ENCODE peak calls at places on chromosome 6, in ten cellular contexts. U, J, P, T, V, Y, N, D, K and S are unnamed samples.

GRCh38 chr6:159842035-159842434 is 42.0 kb downstream of the PNLDC1 start:
- DNase-seq in U (peak), J (no peak), P (no peak), T (no peak), V (peak), Y (peak), N (no peak), D (no peak), K (no peak), S (no peak)

GRCh38 chr6:111992851-111993250 is 61.1 kb upstream of the CCN6 start:
- DNase-seq in U (peak), J (no peak), P (no peak), T (no peak), V (no peak), Y (no peak), N (peak), D (peak), K (no peak), S (no peak)

GRCh38 chr6:28810655-28811053 is 113.1 kb downstream of the TRIM27 start:
- DNase-seq in U (no peak), J (no peak), P (no peak), T (no peak), V (no peak), Y (no peak), N (no peak), D (no peak), K (no peak), S (no peak)

GRCh38 chr6:70864404-70864803 is 92.5 kb downstream of the B3GAT2 start:
- DNase-seq in U (no peak), J (no peak), P (no peak), T (no peak), V (no peak), Y (no peak), N (no peak), D (no peak), K (no peak), S (no peak)

GRCh38 chr6:28401172-28401571 is 1.6 kb upstream of the ZSCAN12 start:
- DNase-seq in U (peak), J (no peak), P (no peak), T (no peak), V (no peak), Y (no peak), N (no peak), D (peak), K (no peak), S (no peak)

GRCh38 chr6:37894585-37894984 is 75.1 kb downstream of the ZFAND3 start:
- DNase-seq in U (no peak), J (no peak), P (no peak), T (no peak), V (no peak), Y (no peak), N (no peak), D (no peak), K (no peak), S (no peak)

GRCh38 chr6:135535989-135536414 is 38.5 kb upstream of the AHI1 start:
- DNase-seq in U (peak), J (no peak), P (no peak), T (peak), V (peak), Y (peak), N (peak), D (peak), K (no peak), S (peak)

GRCh38 chr6:101840100-101840499 is 446.6 kb downstream of the GRIK2 start:
- DNase-seq in U (no peak), J (no peak), P (no peak), T (no peak), V (no peak), Y (no peak), N (no peak), D (no peak), K (no peak), S (no peak)

GRCh38 chr6:106974999-106975698 is 620 bp upstream of the CD24 start:
- DNase-seq in U (peak), J (peak), P (no peak), T (no peak), V (peak), Y (peak), N (peak), D (peak), K (no peak), S (no peak)

GRCh38 chr6:81834141-81834621 is 81.7 kb upstream of the TENT5A start:
- DNase-seq in U (peak), J (no peak), P (no peak), T (peak), V (no peak), Y (no peak), N (no peak), D (no peak), K (no peak), S (no peak)

GRCh38 chr6:30490031-30490876 is 945 bp downstream of the HLA-E start:
- DNase-seq in U (peak), J (peak), P (no peak), T (no peak), V (peak), Y (no peak), N (peak), D (peak), K (no peak), S (no peak)

GRCh38 chr6:109349419-109349987 is 32.8 kb downstream of the CD164 start:
- DNase-seq in U (peak), J (peak), P (no peak), T (peak), V (peak), Y (peak), N (no peak), D (peak), K (no peak), S (peak)

GRCh38 chr6:160667854-160668481 is 3.9 kb upstream of the LPA start:
- DNase-seq in U (peak), J (peak), P (no peak), T (no peak), V (peak), Y (peak), N (peak), D (peak), K (peak), S (no peak)

GRCh38 chr6:133227344-133227743 is 13.8 kb upstream of the EYA4 start:
- DNase-seq in U (no peak), J (no peak), P (no peak), T (no peak), V (no peak), Y (no peak), N (no peak), D (no peak), K (no peak), S (no peak)

GRCh38 chr6:15344186-15344506 is 98.3 kb downstream of the JARID2 start:
- DNase-seq in U (no peak), J (no peak), P (no peak), T (no peak), V (no peak), Y (no peak), N (no peak), D (no peak), K (no peak), S (no peak)

GRCh38 chr6:56484669-56485068 is 158.0 kb downstream of the DST start:
- DNase-seq in U (peak), J (no peak), P (no peak), T (no peak), V (no peak), Y (no peak), N (no peak), D (no peak), K (no peak), S (no peak)

GRCh38 chr6:105402090-105402980 is 547 bp downstream of the PREP start:
- DNase-seq in U (peak), J (no peak), P (no peak), T (no peak), V (peak), Y (peak), N (peak), D (peak), K (no peak), S (no peak)

GRCh38 chr6:127288705-127289104 is 22.0 kb downstream of the RNF146 start:
- DNase-seq in U (peak), J (no peak), P (no peak), T (no peak), V (no peak), Y (no peak), N (no peak), D (no peak), K (no peak), S (no peak)

GRCh38 chr6:158669145-158670035 is 19.5 kb downstream of the SYTL3 start:
- DNase-seq in U (no peak), J (no peak), P (no peak), T (no peak), V (no peak), Y (no peak), N (peak), D (peak), K (no peak), S (peak)

GRCh38 chr6:170295519-170296422 is 4.9 kb upstream of the DLL1 start:
- DNase-seq in U (no peak), J (no peak), P (peak), T (no peak), V (peak), Y (no peak), N (peak), D (peak), K (no peak), S (no peak)

GRCh38 chr6:93964296-93964695 is 544.9 kb upstream of the EPHA7 start:
- DNase-seq in U (no peak), J (no peak), P (no peak), T (no peak), V (no peak), Y (no peak), N (no peak), D (no peak), K (no peak), S (no peak)

GRCh38 chr6:131782764-131783163 is 25.1 kb upstream of the ENPP1 start:
- DNase-seq in U (no peak), J (no peak), P (no peak), T (no peak), V (no peak), Y (no peak), N (peak), D (no peak), K (no peak), S (no peak)

GRCh38 chr6:84825461-84825860 is 61.1 kb upstream of the TBX18 start:
- DNase-seq in U (peak), J (no peak), P (no peak), T (no peak), V (no peak), Y (no peak), N (no peak), D (peak), K (no peak), S (no peak)

GRCh38 chr6:154197176-154197850 is 158.3 kb downstream of the OPRM1 start:
- DNase-seq in U (peak), J (no peak), P (no peak), T (peak), V (no peak), Y (no peak), N (no peak), D (peak), K (no peak), S (peak)

GRCh38 chr6:162090734-162091133 is 636.8 kb downstream of the PRKN start:
- DNase-seq in U (peak), J (no peak), P (no peak), T (no peak), V (no peak), Y (no peak), N (no peak), D (peak), K (no peak), S (peak)

GRCh38 chr6:155311076-155311475 is 3.2 kb downstream of the TFB1M start:
- DNase-seq in U (no peak), J (no peak), P (no peak), T (no peak), V (no peak), Y (no peak), N (no peak), D (no peak), K (no peak), S (no peak)

GRCh38 chr6:139323511-139324445 is 32.0 kb upstream of the TXLNB start:
- DNase-seq in U (peak), J (peak), P (peak), T (peak), V (peak), Y (no peak), N (peak), D (peak), K (peak), S (no peak)
- H3K4me3 ChIP-seq in U (no peak), J (peak), P (peak), T (peak), V (peak), Y (no peak), N (no peak), D (no peak), K (peak), S (no peak)

GRCh38 chr6:168711049-168711640 is 270.2 kb downstream of the SMOC2 start:
- DNase-seq in U (peak), J (no peak), P (no peak), T (no peak), V (peak), Y (no peak), N (no peak), D (no peak), K (no peak), S (no peak)
- TF ChIP-seq CTCF in U (peak), J (peak), P (peak), T (no peak), V (peak), Y (no peak), N (peak), D (peak), K (peak), S (peak)

DNA sequence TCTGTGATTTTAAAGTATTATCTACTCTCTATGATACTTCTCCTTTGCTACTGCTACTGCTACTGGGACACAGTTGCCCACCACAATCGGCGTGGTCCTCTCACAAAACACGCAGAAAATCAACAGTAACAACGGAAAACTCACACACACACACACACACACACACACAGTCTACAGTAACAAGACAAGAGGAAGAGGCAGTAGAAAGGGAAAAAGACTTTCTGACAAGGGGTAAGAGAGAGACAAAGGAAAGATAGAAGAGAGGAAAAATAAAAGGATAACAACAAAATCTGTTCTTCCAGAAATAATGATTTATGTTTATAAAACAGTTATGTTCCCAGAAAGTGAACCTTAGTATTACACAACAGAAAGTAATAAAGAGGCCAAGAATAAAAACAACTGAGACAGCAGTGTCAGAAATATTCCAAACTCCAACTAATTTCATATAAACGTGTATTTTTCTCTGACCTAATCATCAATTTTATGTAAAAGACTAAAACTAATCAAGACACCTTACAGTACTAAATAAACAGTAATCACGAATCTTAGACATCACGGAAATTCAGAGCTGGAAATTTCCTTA is 2.9 kb downstream of the RANBP9 start:
- DNase-seq in U (peak), J (no peak), P (no peak), T (no peak), V (no peak), Y (no peak), N (no peak), D (peak), K (no peak), S (no peak)
- H3K4me3 ChIP-seq in U (peak), J (peak), P (peak), T (peak), V (peak), Y (peak), N (peak), D (peak), K (peak), S (peak)

GRCh38 chr6:69026715-69027114 is 391.6 kb downstream of the ADGRB3 start:
- DNase-seq in U (peak), J (no peak), P (no peak), T (no peak), V (no peak), Y (no peak), N (no peak), D (no peak), K (no peak), S (no peak)
- TF ChIP-seq CTCF in U (no peak), J (no peak), P (no peak), T (no peak), V (no peak), Y (no peak), N (no peak), D (no peak), K (no peak), S (no peak)

GRCh38 chr6:167827062-167827587 is 414 bp downstream of the AFDN start:
- DNase-seq in U (peak), J (no peak), P (peak), T (no peak), V (peak), Y (no peak), N (peak), D (no peak), K (no peak), S (no peak)
- H3K4me3 ChIP-seq in U (peak), J (peak), P (peak), T (peak), V (peak), Y (peak), N (no peak), D (no peak), K (peak), S (peak)

DNA sequence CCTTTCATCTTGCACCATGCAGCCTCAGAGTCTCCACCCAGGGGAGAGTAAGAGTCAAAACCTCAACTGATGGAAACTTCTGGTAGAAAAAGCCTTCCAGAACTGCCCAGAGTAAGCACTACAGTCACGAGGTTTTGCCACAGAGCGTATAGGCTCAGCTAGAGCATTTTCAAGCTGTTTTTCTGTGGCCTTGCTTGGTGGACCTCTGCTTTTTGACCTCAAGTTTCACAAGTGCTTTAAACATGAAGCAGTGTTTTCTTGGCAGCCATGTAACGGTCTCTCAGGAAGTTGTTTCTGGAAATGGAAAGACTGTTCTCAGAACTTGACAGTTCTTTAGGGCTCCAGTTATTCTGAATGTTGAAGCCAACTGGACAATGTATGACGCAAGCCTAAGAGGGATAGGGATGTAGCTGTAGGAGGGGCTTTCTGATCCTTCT is 146.5 kb downstream of the ZDHHC14 start:
- DNase-seq in U (peak), J (no peak), P (no peak), T (no peak), V (no peak), Y (no peak), N (no peak), D (no peak), K (peak), S (no peak)
- TF ChIP-seq CTCF in U (no peak), J (no peak), P (no peak), T (no peak), V (no peak), Y (no peak), N (no peak), D (no peak), K (no peak), S (no peak)

DNA sequence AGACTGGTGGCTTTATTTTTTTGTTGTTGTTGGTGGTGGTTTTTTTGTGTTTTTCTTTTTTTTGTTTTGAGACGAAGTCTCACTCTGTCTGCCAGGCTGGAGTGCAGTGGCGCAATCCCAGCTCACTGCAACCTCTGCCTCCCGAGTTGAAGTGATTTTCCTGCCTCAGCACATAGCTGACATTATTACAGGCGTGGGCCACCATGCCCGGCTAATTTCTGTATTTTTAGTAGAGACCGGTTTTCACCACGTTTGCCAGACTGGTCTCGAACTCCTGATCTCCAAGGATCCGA is 693 bp downstream of the SERPINB9 start:
- DNase-seq in U (peak), J (no peak), P (no peak), T (no peak), V (no peak), Y (no peak), N (no peak), D (no peak), K (no peak), S (no peak)
- H3K4me3 ChIP-seq in U (peak), J (peak), P (peak), T (peak), V (no peak), Y (peak), N (peak), D (peak), K (peak), S (peak)

GRCh38 chr6:151324079-151324825 is 67.1 kb downstream of the ZBTB2 start:
- DNase-seq in U (peak), J (peak), P (peak), T (peak), V (peak), Y (peak), N (peak), D (peak), K (no peak), S (peak)
- TF ChIP-seq CTCF in U (peak), J (peak), P (peak), T (peak), V (peak), Y (peak), N (peak), D (peak), K (peak), S (peak)